ENCODE peak calls at places on chromosomes 13 and 19, in five cellular contexts. Z, M, P, E and H are unnamed samples.

GRCh38 chr13:105346141-105346766 is 1189.2 kb downstream of the EFNB2 start:
- DNase-seq in Z (no peak), M (no peak), P (no peak), E (no peak), H (no peak)

GRCh38 chr19:58047672-58048071 is 11.4 kb upstream of the ZNF135 start:
- DNase-seq in Z (no peak), M (no peak), P (no peak), E (no peak), H (no peak)

GRCh38 chr19:28504727-28505126 is 708.2 kb downstream of the UQCRFS1 start:
- DNase-seq in Z (no peak), M (no peak), P (no peak), E (no peak), H (no peak)

GRCh38 chr13:99124695-99125334 is 75.8 kb upstream of the UBAC2 start:
- DNase-seq in Z (peak; percentile 37), M (no peak), P (peak; percentile 66), E (no peak), H (no peak)

GRCh38 chr13:50589139-50589538 is 254.4 kb downstream of the DLEU7 start:
- DNase-seq in Z (peak; percentile 27), M (no peak), P (peak; percentile 41), E (no peak), H (no peak)

GRCh38 chr19:29542776-29543175 is 17.0 kb downstream of the VSTM2B start:
- DNase-seq in Z (no peak), M (peak; percentile 13), P (no peak), E (no peak), H (no peak)

GRCh38 chr19:16509141-16510061 is 13.2 kb downstream of the C19orf44 start:
- DNase-seq in Z (no peak), M (no peak), P (no peak), E (no peak), H (peak; percentile 59)

GRCh38 chr13:75960538-75960994 is 324.4 kb downstream of the LMO7 start:
- DNase-seq in Z (no peak), M (no peak), P (no peak), E (no peak), H (no peak)

GRCh38 chr19:50361290-50362029 is 4.0 kb downstream of the NAPSA start:
- DNase-seq in Z (peak; percentile 53), M (no peak), P (no peak), E (no peak), H (no peak)

GRCh38 chr19:50994129-50994528 is 7.3 kb downstream of the KLK8 start:
- DNase-seq in Z (peak; percentile 27), M (no peak), P (no peak), E (no peak), H (no peak)

GRCh38 chr19:46784262-46785053 is 3.9 kb downstream of the SLC1A5 start:
- DNase-seq in Z (peak; percentile 86), M (peak; percentile 76), P (peak; percentile 80), E (peak; percentile 95), H (no peak)

GRCh38 chr13:47893527-47893926 is 107.5 kb downstream of the SUCLA2 start:
- DNase-seq in Z (no peak), M (no peak), P (no peak), E (no peak), H (no peak)

GRCh38 chr19:1783354-1783753 is 28.7 kb downstream of the ATP8B3 start:
- DNase-seq in Z (no peak), M (no peak), P (no peak), E (no peak), H (no peak)

GRCh38 chr13:74444161-74444571 is 310.0 kb upstream of the KLF12 start:
- DNase-seq in Z (no peak), M (no peak), P (no peak), E (no peak), H (no peak)